ENCODE peak calls at places on chromosomes 16 and 17, in five cellular contexts. Z is naive thymus-derived CD4-positive, alpha-beta T cell; U is IMR-90; L is ovary; K is astrocyte. R is an unnamed sample. For H3K27me3, the result is how much of the 10 kb centered on the place peaks cover.

GRCh38 chr17:17413215-17413792 is 63.5 kb upstream of the MED9 start:
- DNase-seq in U (no peak), L (no peak), Z (no peak), K (peak), R (no peak)

GRCh38 chr17:65556910-65557348 is 4.5 kb downstream of the AXIN2 start:
- DNase-seq in K (no peak), U (no peak), Z (no peak), L (no peak), R (no peak)

GRCh38 chr17:4059656-4060055 is 83.2 kb downstream of the ZZEF1 start:
- DNase-seq in K (no peak), U (no peak), Z (no peak), L (no peak), R (peak)

GRCh38 chr16:49698931-49699715 is 156.8 kb downstream of the ZNF423 start:
- DNase-seq in U (no peak), L (peak), Z (no peak), K (peak), R (no peak)

GRCh38 chr16:11624205-11624604 is 37.5 kb upstream of the LITAF start:
- DNase-seq in K (no peak), L (no peak), Z (no peak), U (no peak), R (no peak)

GRCh38 chr17:35700157-35700556 is 31.3 kb upstream of the RASL10B start:
- DNase-seq in U (peak), Z (no peak), L (no peak), K (no peak), R (no peak)

GRCh38 chr16:865026-865425 is 64.5 kb upstream of the GNG13 start:
- DNase-seq in Z (no peak), L (no peak), U (no peak), K (no peak), R (no peak)

GRCh38 chr16:53991181-53992056 is 287.5 kb downstream of the FTO start:
- DNase-seq in L (no peak), U (peak), K (peak), Z (no peak), R (peak)

GRCh38 chr17:72244494-72244893 is 123.7 kb downstream of the SOX9 start:
- DNase-seq in L (no peak), U (peak), K (peak), Z (no peak), R (no peak)

GRCh38 chr16:81237282-81237681 is 1.2 kb upstream of the BCO1 start:
- DNase-seq in K (peak), Z (no peak), L (no peak), U (no peak), R (peak)

GRCh38 chr16:81238296-81239011 is at the start of gene BCO1:
- DNase-seq in L (peak), U (peak), Z (no peak), K (peak), R (peak)

GRCh38 chr16:81241706-81242105 is 3.2 kb downstream of the BCO1 start:
- DNase-seq in U (no peak), L (no peak), K (no peak), Z (no peak), R (no peak)

GRCh38 chr16:81237942-81238295 is 570 bp upstream of the BCO1 start:
- DNase-seq in U (no peak), L (no peak), Z (no peak), K (no peak), R (no peak)

DNA sequence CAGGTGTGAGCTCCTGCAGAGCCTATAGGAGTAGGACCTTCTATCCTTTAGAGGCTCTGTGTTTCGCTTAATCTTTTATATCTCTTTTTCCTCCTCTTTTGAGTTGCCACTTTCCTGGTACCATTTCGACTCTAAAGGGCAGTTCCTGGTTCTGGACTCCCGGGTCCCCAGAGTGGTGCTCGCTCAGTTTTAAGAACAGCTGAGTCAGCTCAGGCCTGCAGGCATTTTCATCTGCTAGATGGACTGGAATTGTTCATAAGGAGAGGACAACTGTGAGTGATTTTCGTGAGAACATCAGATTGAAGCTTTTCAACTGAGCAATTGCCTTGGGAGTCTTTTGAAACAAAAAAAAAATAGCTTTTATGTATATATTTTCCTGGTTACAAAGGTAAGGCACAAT is 1.2 kb downstream of the BCO1 start:
- DNase-seq in L (no peak), U (no peak), K (no peak), Z (no peak), R (no peak)
- H3K27me3 ChIP-seq in L (under half), U (under half), K (under half), Z (under half), R (under half)

GRCh38 chr16:10182186-10182683 is at the start of gene GRIN2A:
- DNase-seq in K (no peak), U (no peak), Z (no peak), L (no peak), R (no peak)
- H3K27me3 ChIP-seq in K (under half), U (under half), Z (under half), L (under half), R (under half)

GRCh38 chr17:74900208-74900607 is 6.8 kb upstream of the FADS6 start:
- DNase-seq in L (no peak), K (no peak), Z (no peak), U (no peak), R (no peak)
- H3K27me3 ChIP-seq in L (under half), K (under half), Z (under half), U (half or more), R (under half)

GRCh38 chr17:7442142-7442541 is 2.7 kb upstream of the CHRNB1 start:
- DNase-seq in K (no peak), U (no peak), Z (no peak), L (no peak), R (no peak)
- H3K27me3 ChIP-seq in K (under half), U (under half), Z (under half), L (under half), R (under half)

DNA sequence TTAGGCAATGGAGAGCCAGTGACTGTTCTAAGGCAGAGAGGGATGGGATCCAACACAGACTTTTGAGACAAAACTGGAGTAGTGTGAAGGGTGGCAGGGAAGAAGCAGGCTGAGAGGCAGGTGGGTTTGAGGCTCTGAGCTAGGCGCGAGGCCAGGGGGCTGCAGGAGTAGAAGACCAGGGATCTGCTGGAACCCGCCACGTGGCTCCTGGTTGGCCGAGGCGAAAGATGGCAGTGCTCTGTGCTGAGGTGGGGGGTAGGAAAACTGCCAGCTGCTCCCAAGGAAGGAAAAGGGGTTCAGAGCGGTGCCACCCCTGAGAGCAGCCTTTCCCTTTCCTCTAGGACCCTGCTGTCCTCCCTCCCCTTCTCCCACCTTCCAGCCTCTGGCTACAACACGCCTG is 5.6 kb downstream of the CD300LG start:
- DNase-seq in K (no peak), U (no peak), L (no peak), Z (no peak), R (no peak)
- H3K27me3 ChIP-seq in K (under half), U (half or more), L (under half), Z (under half), R (under half)

DNA sequence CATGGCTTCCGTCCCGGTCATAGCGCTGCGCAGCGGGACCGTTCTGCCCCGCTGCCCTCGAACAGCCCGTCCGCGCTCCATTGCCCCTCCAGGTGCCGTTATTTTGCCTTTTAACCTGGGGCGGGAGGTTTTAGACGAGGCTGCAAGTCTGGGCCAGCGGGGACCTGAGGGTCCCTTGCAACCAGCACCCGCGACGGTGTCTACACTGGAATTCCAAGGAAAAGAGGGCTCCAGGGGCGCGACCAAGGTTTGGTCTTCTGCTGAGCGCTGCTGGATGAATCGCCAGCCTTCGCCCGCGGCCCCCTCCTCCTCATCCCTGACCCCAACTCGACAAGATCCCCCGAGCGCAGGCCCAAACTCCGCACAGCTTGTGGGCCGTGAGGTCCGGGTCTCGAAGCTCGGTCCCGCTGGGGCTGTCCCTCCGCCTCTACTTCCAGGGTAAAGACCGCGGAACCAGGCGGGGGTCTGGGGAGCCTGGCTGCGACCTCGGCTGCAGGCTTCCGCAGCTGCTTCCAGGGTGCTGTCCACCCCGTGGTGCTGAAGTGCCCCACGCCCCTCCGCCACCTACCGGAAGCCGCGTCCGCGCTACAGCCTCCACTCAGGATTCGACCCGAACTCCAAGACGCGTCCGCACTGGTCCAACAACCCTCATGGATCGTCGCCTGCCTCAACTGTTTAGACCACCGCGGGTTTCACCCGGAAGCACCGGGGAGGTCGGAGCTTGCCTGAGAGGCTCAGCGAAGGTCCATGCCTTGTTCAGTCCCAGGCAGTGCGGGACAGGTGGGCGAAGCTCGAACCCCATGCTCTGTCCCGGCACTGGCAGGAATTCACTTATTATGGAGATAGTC is 10.1 kb upstream of the CA4 start:
- DNase-seq in K (peak), Z (peak), U (peak), L (peak), R (peak)
- H3K27me3 ChIP-seq in K (under half), Z (under half), U (under half), L (under half), R (under half)

DNA sequence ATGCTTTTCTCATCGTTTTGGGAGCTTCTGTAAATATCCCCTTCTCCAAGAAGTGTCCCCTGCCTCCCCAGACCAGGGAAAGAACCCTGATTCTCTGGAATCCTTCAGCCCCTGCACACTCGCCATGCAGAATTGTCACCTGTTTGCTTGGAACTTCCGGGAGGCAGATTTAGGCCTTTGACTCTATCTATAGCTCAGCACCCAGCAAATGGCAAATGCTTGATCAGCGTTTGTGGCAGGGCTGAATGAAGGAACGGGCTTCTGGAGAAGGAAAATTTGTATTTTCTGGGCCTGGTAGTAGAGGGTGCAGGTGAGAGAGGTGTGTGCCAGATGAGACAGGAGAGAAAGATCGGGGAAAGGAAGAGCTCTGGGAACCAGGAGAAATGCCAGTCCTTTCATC is 18.3 kb upstream of the CACNG4 start:
- DNase-seq in K (no peak), Z (no peak), U (no peak), L (no peak), R (no peak)
- H3K27me3 ChIP-seq in K (under half), Z (under half), U (under half), L (under half), R (under half)

GRCh38 chr16:86060381-86061317 is 161.7 kb downstream of the IRF8 start:
- DNase-seq in U (no peak), K (no peak), L (no peak), Z (no peak), R (no peak)
- H3K27me3 ChIP-seq in U (under half), K (under half), L (under half), Z (under half), R (under half)

DNA sequence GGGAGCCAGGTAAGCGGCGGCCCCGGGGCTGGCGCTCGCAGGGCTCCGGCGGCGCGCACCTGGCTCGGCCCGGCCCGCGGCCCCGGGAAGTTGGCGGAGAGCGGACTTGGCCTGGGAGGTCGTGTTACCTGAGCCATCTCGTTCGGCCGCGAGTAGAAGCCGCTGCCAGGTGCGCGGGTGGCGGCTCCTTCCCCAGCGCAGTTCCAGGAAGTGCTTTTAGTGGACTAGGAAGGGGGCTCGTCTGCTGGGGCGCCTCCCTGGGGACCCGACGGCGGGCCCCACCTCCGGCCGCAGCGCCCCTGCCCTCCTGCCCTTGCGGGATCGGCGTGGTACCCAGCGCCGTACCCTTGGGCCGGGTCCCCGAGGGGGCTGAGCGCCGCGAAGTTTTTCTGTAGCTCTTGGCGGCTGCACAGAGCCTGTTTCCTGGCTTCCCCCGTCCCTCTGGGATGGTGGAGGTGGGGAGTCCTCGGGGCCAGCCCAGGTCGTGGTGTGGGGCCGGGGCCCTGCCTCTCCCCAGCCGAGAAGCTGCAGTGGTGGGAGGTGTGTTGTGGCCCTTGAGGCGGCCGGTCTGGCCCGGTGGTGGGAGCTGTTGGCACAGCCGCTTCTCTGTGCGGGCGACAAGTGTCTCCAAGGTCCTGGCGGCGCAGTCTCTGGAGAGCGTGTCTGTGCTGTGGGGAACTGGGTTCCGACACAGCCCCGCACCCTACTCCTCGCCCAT is 96.9 kb downstream of the RAB11FIP4 start:
- DNase-seq in Z (no peak), L (peak), U (no peak), K (no peak), R (peak)
- H3K27me3 ChIP-seq in Z (under half), L (under half), U (half or more), K (under half), R (under half)

GRCh38 chr17:8412089-8412488 is 14.5 kb upstream of the RNF222 start:
- DNase-seq in L (no peak), Z (no peak), K (no peak), U (no peak), R (peak)
- H3K27me3 ChIP-seq in L (under half), Z (under half), K (under half), U (under half), R (under half)